ENCODE peak calls at places on chromosomes 2 and 18, in four cellular contexts. H, Q, D and J are unnamed samples.

GRCh38 chr2:143903172-143903856 is 616.6 kb downstream of the ZEB2 start:
- DNase-seq in H (no peak), Q (no peak), D (no peak), J (no peak)

GRCh38 chr18:76428396-76429261 is 66.4 kb downstream of the ZNF516 start:
- DNase-seq in H (no peak), Q (no peak), D (no peak), J (no peak)

GRCh38 chr2:142602418-142602989 is 275.0 kb upstream of the KYNU start:
- DNase-seq in H (no peak), Q (no peak), D (no peak), J (no peak)

GRCh38 chr2:127326289-127326945 is 32.5 kb upstream of the ERCC3 start:
- DNase-seq in H (no peak), Q (no peak), D (no peak), J (no peak)

GRCh38 chr18:51194604-51195003 is 2.9 kb downstream of the MEX3C start:
- DNase-seq in H (no peak), Q (no peak), D (no peak), J (no peak)

GRCh38 chr18:60471652-60472051 is 99.1 kb upstream of the MC4R start:
- DNase-seq in H (no peak), Q (no peak), D (no peak), J (no peak)

GRCh38 chr2:46239847-46240181 is 57.4 kb upstream of the EPAS1 start:
- DNase-seq in H (no peak), Q (no peak), D (no peak), J (no peak)

GRCh38 chr18:2002178-2002577 is 569.1 kb downstream of the METTL4 start:
- DNase-seq in H (no peak), Q (no peak), D (no peak), J (no peak)

GRCh38 chr2:42045956-42046748 is 1.7 kb upstream of the PKDCC start:
- DNase-seq in H (peak), Q (no peak), D (no peak), J (no peak)

GRCh38 chr2:231270221-231271114 is 72.0 kb downstream of the ARMC9 start:
- DNase-seq in H (no peak), Q (no peak), D (no peak), J (no peak)

GRCh38 chr2:98473995-98474780 is 29.5 kb downstream of the INPP4A start:
- DNase-seq in H (no peak), Q (no peak), D (no peak), J (no peak)

GRCh38 chr2:236565879-236566402 is 3.7 kb upstream of the ACKR3 start:
- DNase-seq in H (no peak), Q (no peak), D (no peak), J (no peak)

GRCh38 chr2:234427081-234428058 is 69.5 kb downstream of the ARL4C start:
- DNase-seq in H (peak), Q (peak), D (peak), J (no peak)

GRCh38 chr2:154447727-154448418 is 250.6 kb upstream of the KCNJ3 start:
- DNase-seq in H (no peak), Q (no peak), D (no peak), J (no peak)

GRCh38 chr18:34350778-34351177 is 126.1 kb upstream of the NOL4 start:
- DNase-seq in H (no peak), Q (no peak), D (no peak), J (no peak)

GRCh38 chr2:218026244-218026643 is 23.4 kb upstream of the TNS1 start:
- DNase-seq in H (no peak), Q (no peak), D (no peak), J (peak)

GRCh38 chr18:22031581-22031980 is 137.8 kb upstream of the GATA6 start:
- DNase-seq in H (no peak), Q (no peak), D (no peak), J (no peak)

GRCh38 chr2:63050186-63050915 is at the start of gene OTX1:
- DNase-seq in H (peak), Q (peak), D (no peak), J (no peak)

GRCh38 chr18:30674619-30675018 is 367.9 kb downstream of the DSC3 start:
- DNase-seq in H (no peak), Q (no peak), D (no peak), J (no peak)

GRCh38 chr2:206083602-206084467 is 2.1 kb downstream of the INO80D start:
- DNase-seq in H (no peak), Q (peak), D (no peak), J (no peak)

GRCh38 chr2:10405441-10405840 is 42.7 kb downstream of the ODC1 start:
- DNase-seq in H (peak), Q (peak), D (peak), J (no peak)

GRCh38 chr2:98757904-98758421 is 27.0 kb upstream of the MGAT4A start:
- DNase-seq in H (peak), Q (peak), D (peak), J (peak)

GRCh38 chr18:39191058-39191457 is 1625.5 kb upstream of the CELF4 start:
- DNase-seq in H (no peak), Q (no peak), D (no peak), J (no peak)

GRCh38 chr2:239394346-239394945 is 6.4 kb downstream of the HDAC4 start:
- DNase-seq in H (no peak), Q (no peak), D (no peak), J (no peak)

GRCh38 chr18:46859855-46860254 is 57.5 kb downstream of the PIAS2 start:
- DNase-seq in H (no peak), Q (no peak), D (no peak), J (no peak)

GRCh38 chr2:217494572-217494971 is 508.2 kb downstream of the TNS1 start:
- DNase-seq in H (no peak), Q (no peak), D (no peak), J (no peak)